ENCODE peak calls at places on chromosomes 5 and 9, in four cellular contexts. One of them, this sample, is unnamed.

GRCh38 chr5:115543365-115543700 is 1.2 kb downstream of the FEM1C start:
- DNase-seq in nephron progenitor cell: no peak
- DNase-seq in choroid plexus epithelial cell: peak
- DNase-seq in H9: no peak
- DNase-seq in this sample: no peak

GRCh38 chr9:87387351-87388055 is 110.2 kb upstream of the DAPK1 start:
- DNase-seq in choroid plexus epithelial cell: peak
- DNase-seq in nephron progenitor cell: no peak
- DNase-seq in H9: no peak
- DNase-seq in this sample: no peak

GRCh38 chr5:60410427-60410826 is 289.5 kb downstream of the DEPDC1B start:
- DNase-seq in choroid plexus epithelial cell: peak
- DNase-seq in H9: no peak
- DNase-seq in nephron progenitor cell: no peak
- DNase-seq in this sample: no peak

GRCh38 chr5:83044941-83045340 is 32.3 kb downstream of the TMEM167A start:
- DNase-seq in nephron progenitor cell: no peak
- DNase-seq in choroid plexus epithelial cell: no peak
- DNase-seq in H9: no peak
- DNase-seq in this sample: no peak

GRCh38 chr9:89473762-89474469 is 24.0 kb downstream of the SEMA4D start:
- DNase-seq in H9: no peak
- DNase-seq in choroid plexus epithelial cell: peak
- DNase-seq in nephron progenitor cell: no peak
- DNase-seq in this sample: no peak

GRCh38 chr5:151463137-151464029 is 16.0 kb downstream of the SLC36A1 start:
- DNase-seq in choroid plexus epithelial cell: no peak
- DNase-seq in H9: peak
- DNase-seq in nephron progenitor cell: peak
- DNase-seq in this sample: peak

GRCh38 chr9:123322771-123323481 is 33.1 kb upstream of the CRB2 start:
- DNase-seq in H9: no peak
- DNase-seq in choroid plexus epithelial cell: no peak
- DNase-seq in nephron progenitor cell: no peak
- DNase-seq in this sample: no peak

GRCh38 chr5:41637424-41637823 is 127.0 kb upstream of the PLCXD3 start:
- DNase-seq in nephron progenitor cell: no peak
- DNase-seq in choroid plexus epithelial cell: no peak
- DNase-seq in H9: peak
- DNase-seq in this sample: peak

GRCh38 chr5:133383580-133383939 is 228.8 kb downstream of the FSTL4 start:
- DNase-seq in choroid plexus epithelial cell: no peak
- DNase-seq in nephron progenitor cell: no peak
- DNase-seq in H9: peak
- DNase-seq in this sample: no peak

GRCh38 chr5:176429972-176430371 is 13.6 kb upstream of the CLTB start:
- DNase-seq in H9: no peak
- DNase-seq in nephron progenitor cell: no peak
- DNase-seq in choroid plexus epithelial cell: no peak
- DNase-seq in this sample: no peak

GRCh38 chr5:88680253-88681132 is 202.5 kb downstream of the MEF2C start:
- DNase-seq in choroid plexus epithelial cell: peak
- DNase-seq in nephron progenitor cell: peak
- DNase-seq in H9: peak
- DNase-seq in this sample: peak

GRCh38 chr9:33447404-33448158 is at the start of gene AQP3:
- DNase-seq in choroid plexus epithelial cell: peak
- DNase-seq in H9: peak
- DNase-seq in nephron progenitor cell: peak
- DNase-seq in this sample: peak

GRCh38 chr5:80662108-80662507 is 7.3 kb upstream of the DHFR start:
- DNase-seq in H9: no peak
- DNase-seq in nephron progenitor cell: no peak
- DNase-seq in choroid plexus epithelial cell: no peak
- DNase-seq in this sample: no peak

GRCh38 chr9:132630811-132631210 is 39.0 kb downstream of the DDX31 start:
- DNase-seq in H9: no peak
- DNase-seq in nephron progenitor cell: no peak
- DNase-seq in choroid plexus epithelial cell: no peak
- DNase-seq in this sample: no peak

GRCh38 chr5:178279723-178280438 is 47.3 kb upstream of the PHYKPL start:
- DNase-seq in H9: peak
- DNase-seq in choroid plexus epithelial cell: peak
- DNase-seq in nephron progenitor cell: peak
- DNase-seq in this sample: peak

GRCh38 chr9:137188490-137189296 is at the start of the genes ANAPC2 and SSNA1:
- DNase-seq in H9: peak
- DNase-seq in nephron progenitor cell: peak
- DNase-seq in choroid plexus epithelial cell: peak
- DNase-seq in this sample: peak

GRCh38 chr9:137191245-137191644 is 2.8 kb downstream of the SSNA1 start:
- DNase-seq in H9: no peak
- DNase-seq in choroid plexus epithelial cell: no peak
- DNase-seq in nephron progenitor cell: no peak
- DNase-seq in this sample: no peak

GRCh38 chr9:137189297-137190295 is 1.1 kb downstream of the SSNA1 start:
- DNase-seq in nephron progenitor cell: no peak
- DNase-seq in choroid plexus epithelial cell: no peak
- DNase-seq in H9: no peak
- DNase-seq in this sample: no peak

GRCh38 chr9:137191691-137192447 is 3.4 kb downstream of the SSNA1 start:
- DNase-seq in choroid plexus epithelial cell: no peak
- DNase-seq in H9: no peak
- DNase-seq in nephron progenitor cell: no peak
- DNase-seq in this sample: no peak

DNA sequence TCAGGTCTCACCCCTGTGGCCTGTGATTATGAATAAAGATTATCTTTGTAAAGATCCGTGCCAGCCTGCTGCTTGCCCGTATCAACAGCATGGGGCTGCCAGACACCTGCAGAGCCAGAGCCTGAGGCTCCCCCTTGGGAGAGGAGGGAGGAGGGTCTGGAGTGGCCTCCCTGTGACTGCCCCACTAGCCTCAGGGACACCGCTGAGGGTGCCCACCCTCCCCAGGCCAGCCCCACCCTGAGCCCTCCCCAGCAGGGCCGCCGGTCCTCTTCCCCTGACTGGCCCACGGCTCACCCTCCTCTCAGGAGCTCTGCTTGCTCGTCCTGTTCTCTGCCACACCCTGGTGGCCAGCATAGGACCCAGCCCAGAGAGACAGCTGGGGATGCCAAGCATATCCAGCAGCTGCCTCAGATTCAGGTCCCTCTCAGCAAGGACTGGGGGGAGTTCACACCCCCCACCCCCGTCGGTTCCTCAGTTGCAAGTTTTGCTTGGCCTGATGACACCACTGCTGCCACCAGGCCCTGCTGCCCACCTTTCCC is 1.9 kb downstream of the SSNA1 start:
- DNase-seq in choroid plexus epithelial cell: no peak
- DNase-seq in H9: no peak
- DNase-seq in nephron progenitor cell: no peak
- DNase-seq in this sample: no peak
- TF ChIP-seq CTCF in choroid plexus epithelial cell: no peak
- TF ChIP-seq CTCF in H9: peak
- TF ChIP-seq CTCF in nephron progenitor cell: no peak
- TF ChIP-seq CTCF in this sample: no peak

GRCh38 chr9:38000735-38001134 is 68.3 kb downstream of the SHB start:
- DNase-seq in choroid plexus epithelial cell: no peak
- DNase-seq in nephron progenitor cell: no peak
- DNase-seq in H9: no peak
- DNase-seq in this sample: no peak

GRCh38 chr9:37998881-37999311 is 70.1 kb downstream of the SHB start:
- DNase-seq in choroid plexus epithelial cell: peak
- DNase-seq in H9: no peak
- DNase-seq in nephron progenitor cell: no peak
- DNase-seq in this sample: no peak

GRCh38 chr9:37999501-38000189 is 69.4 kb downstream of the SHB start:
- DNase-seq in H9: no peak
- DNase-seq in choroid plexus epithelial cell: peak
- DNase-seq in nephron progenitor cell: no peak
- DNase-seq in this sample: no peak

GRCh38 chr9:38001430-38001829 is 67.6 kb downstream of the SHB start:
- DNase-seq in H9: no peak
- DNase-seq in choroid plexus epithelial cell: no peak
- DNase-seq in nephron progenitor cell: no peak
- DNase-seq in this sample: no peak

DNA sequence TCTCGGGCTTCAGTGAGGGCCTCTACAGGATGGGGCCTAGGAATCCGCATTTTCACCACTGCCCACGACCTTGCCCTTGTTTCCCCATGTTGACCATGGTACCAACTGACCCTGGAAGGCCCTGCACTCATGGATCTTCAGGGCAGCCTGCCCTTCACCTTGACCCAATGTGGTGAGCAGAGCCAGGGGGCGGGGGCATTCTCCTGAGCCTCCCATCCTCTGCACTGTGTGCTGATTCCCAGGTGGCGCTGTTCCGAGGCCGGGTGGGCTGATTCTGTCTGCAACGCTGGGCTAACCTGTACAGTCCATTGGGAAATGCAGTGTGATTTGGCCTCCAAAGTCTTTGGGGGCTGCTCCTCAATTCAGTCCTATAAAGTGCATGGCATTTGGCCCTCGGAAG is 68.7 kb downstream of the SHB start:
- DNase-seq in nephron progenitor cell: no peak
- DNase-seq in H9: peak
- DNase-seq in choroid plexus epithelial cell: no peak
- DNase-seq in this sample: no peak
- TF ChIP-seq CTCF in nephron progenitor cell: no peak
- TF ChIP-seq CTCF in H9: peak
- TF ChIP-seq CTCF in choroid plexus epithelial cell: no peak
- TF ChIP-seq CTCF in this sample: no peak

GRCh38 chr9:35814106-35814840 is 569 bp downstream of the HINT2 start:
- DNase-seq in nephron progenitor cell: peak
- DNase-seq in H9: peak
- DNase-seq in choroid plexus epithelial cell: peak
- DNase-seq in this sample: peak
- TF ChIP-seq CTCF in nephron progenitor cell: peak
- TF ChIP-seq CTCF in H9: peak
- TF ChIP-seq CTCF in choroid plexus epithelial cell: peak
- TF ChIP-seq CTCF in this sample: no peak

GRCh38 chr5:2212481-2212880 is 329.8 kb upstream of the IRX4 start:
- DNase-seq in H9: no peak
- DNase-seq in choroid plexus epithelial cell: no peak
- DNase-seq in nephron progenitor cell: no peak
- DNase-seq in this sample: no peak
- TF ChIP-seq CTCF in H9: no peak
- TF ChIP-seq CTCF in choroid plexus epithelial cell: no peak
- TF ChIP-seq CTCF in nephron progenitor cell: no peak
- TF ChIP-seq CTCF in this sample: no peak

GRCh38 chr5:104347119-104347708 is 784.6 kb upstream of the NUDT12 start:
- DNase-seq in choroid plexus epithelial cell: peak
- DNase-seq in H9: no peak
- DNase-seq in nephron progenitor cell: no peak
- DNase-seq in this sample: no peak
- TF ChIP-seq CTCF in choroid plexus epithelial cell: peak
- TF ChIP-seq CTCF in H9: peak
- TF ChIP-seq CTCF in nephron progenitor cell: peak
- TF ChIP-seq CTCF in this sample: no peak

GRCh38 chr9:109026306-109026705 is 13.0 kb upstream of the CTNNAL1 start:
- DNase-seq in choroid plexus epithelial cell: no peak
- DNase-seq in nephron progenitor cell: no peak
- DNase-seq in H9: no peak
- DNase-seq in this sample: no peak

GRCh38 chr9:109020113-109020512 is 6.8 kb upstream of the CTNNAL1 start:
- DNase-seq in H9: no peak
- DNase-seq in nephron progenitor cell: no peak
- DNase-seq in choroid plexus epithelial cell: peak
- DNase-seq in this sample: no peak

GRCh38 chr9:109020581-109020980 is 7.3 kb upstream of the CTNNAL1 start:
- DNase-seq in nephron progenitor cell: no peak
- DNase-seq in choroid plexus epithelial cell: peak
- DNase-seq in H9: no peak
- DNase-seq in this sample: no peak

GRCh38 chr9:109020982-109021511 is 7.7 kb upstream of the CTNNAL1 start:
- DNase-seq in nephron progenitor cell: no peak
- DNase-seq in choroid plexus epithelial cell: no peak
- DNase-seq in H9: no peak
- DNase-seq in this sample: no peak

GRCh38 chr9:109022909-109023308 is 9.6 kb upstream of the CTNNAL1 start:
- DNase-seq in nephron progenitor cell: no peak
- DNase-seq in H9: no peak
- DNase-seq in choroid plexus epithelial cell: no peak
- DNase-seq in this sample: no peak
- TF ChIP-seq CTCF in nephron progenitor cell: no peak
- TF ChIP-seq CTCF in H9: no peak
- TF ChIP-seq CTCF in choroid plexus epithelial cell: no peak
- TF ChIP-seq CTCF in this sample: no peak

DNA sequence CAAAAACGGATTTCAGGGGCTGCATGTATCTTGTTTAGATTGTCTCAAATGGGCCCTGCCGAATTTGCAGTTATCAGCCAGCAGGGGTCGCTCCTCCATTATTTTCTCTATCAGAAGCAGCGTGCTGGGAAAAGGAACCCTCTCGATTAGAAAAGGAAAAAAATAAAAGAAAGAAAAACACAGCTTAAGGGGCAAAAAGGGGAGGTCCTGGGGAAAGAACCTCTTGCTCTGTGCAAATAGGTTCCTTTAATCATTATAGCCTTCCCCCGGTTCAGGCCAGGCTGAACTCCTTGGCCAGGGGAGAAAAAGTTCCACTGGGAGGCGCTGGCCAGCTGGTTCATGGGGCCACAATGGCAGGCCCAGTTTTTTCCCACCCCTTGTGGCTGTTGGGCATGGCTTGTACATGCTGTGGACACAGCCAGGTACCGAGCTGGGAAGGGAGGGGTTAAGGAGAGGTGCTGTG is 25.0 kb upstream of the CAPSL start:
- DNase-seq in H9: peak
- DNase-seq in nephron progenitor cell: peak
- DNase-seq in choroid plexus epithelial cell: peak
- DNase-seq in this sample: no peak
- TF ChIP-seq CTCF in H9: peak
- TF ChIP-seq CTCF in nephron progenitor cell: peak
- TF ChIP-seq CTCF in choroid plexus epithelial cell: peak
- TF ChIP-seq CTCF in this sample: peak

GRCh38 chr5:144203750-144204596 is 33.3 kb downstream of the KCTD16 start:
- DNase-seq in H9: peak
- DNase-seq in choroid plexus epithelial cell: peak
- DNase-seq in nephron progenitor cell: peak
- DNase-seq in this sample: peak
- TF ChIP-seq CTCF in H9: peak
- TF ChIP-seq CTCF in choroid plexus epithelial cell: peak
- TF ChIP-seq CTCF in nephron progenitor cell: peak
- TF ChIP-seq CTCF in this sample: peak

DNA sequence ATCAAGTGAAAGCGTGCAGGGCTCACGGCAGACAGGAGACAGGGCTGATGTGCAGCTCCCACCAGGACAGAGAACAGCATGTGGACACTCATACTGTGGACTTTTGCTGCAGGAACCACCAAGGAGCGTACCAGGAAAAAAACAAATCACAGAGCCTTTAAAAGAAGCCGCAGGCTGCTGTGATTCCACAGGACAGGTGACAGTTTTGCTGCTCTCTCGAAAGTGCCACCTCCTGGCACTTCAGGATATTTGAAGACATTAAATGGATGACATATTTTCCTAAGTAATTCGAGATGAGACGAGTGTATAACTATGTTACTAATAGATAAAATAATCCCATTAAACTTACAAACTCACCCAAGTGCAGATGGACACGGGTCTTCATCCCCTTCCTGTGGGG is 29.3 kb downstream of the ZDHHC11 start:
- DNase-seq in choroid plexus epithelial cell: no peak
- DNase-seq in nephron progenitor cell: no peak
- DNase-seq in H9: no peak
- DNase-seq in this sample: no peak
- TF ChIP-seq CTCF in choroid plexus epithelial cell: no peak
- TF ChIP-seq CTCF in nephron progenitor cell: no peak
- TF ChIP-seq CTCF in H9: no peak
- TF ChIP-seq CTCF in this sample: no peak